ENCODE peak calls at places on chromosomes 2 and 18, in five cellular contexts. F, X, S, E and Q are unnamed samples.

GRCh38 chr2:66985901-66986300 is 411.2 kb upstream of the ETAA1 start:
- DNase-seq in S (no peak), X (no peak), F (no peak), E (no peak), Q (no peak)

GRCh38 chr2:231394201-231395141 is 1.0 kb upstream of the B3GNT7 start:
- DNase-seq in E (peak), S (peak), F (peak), X (peak), Q (peak)

GRCh38 chr2:219612605-219613286 is 14.7 kb upstream of the SLC4A3 start:
- DNase-seq in X (no peak), S (no peak), E (no peak), F (no peak), Q (peak)

GRCh38 chr18:41150316-41150715 is 804.7 kb upstream of the PIK3C3 start:
- DNase-seq in S (no peak), X (no peak), F (no peak), E (no peak), Q (no peak)

GRCh38 chr18:79917351-79918088 is 33.9 kb downstream of the SLC66A2 start:
- DNase-seq in S (no peak), X (no peak), F (no peak), E (no peak), Q (no peak)

GRCh38 chr2:25447018-25447417 is 105.3 kb upstream of the DNMT3A start:
- DNase-seq in S (no peak), F (no peak), X (no peak), E (no peak), Q (no peak)

GRCh38 chr2:29425866-29426265 is 310.7 kb downstream of the CLIP4 start:
- DNase-seq in F (no peak), X (no peak), E (no peak), S (no peak), Q (no peak)

GRCh38 chr2:2799151-2799697 is 468.1 kb upstream of the MYT1L start:
- DNase-seq in F (no peak), S (no peak), E (no peak), X (no peak), Q (no peak)

DNA sequence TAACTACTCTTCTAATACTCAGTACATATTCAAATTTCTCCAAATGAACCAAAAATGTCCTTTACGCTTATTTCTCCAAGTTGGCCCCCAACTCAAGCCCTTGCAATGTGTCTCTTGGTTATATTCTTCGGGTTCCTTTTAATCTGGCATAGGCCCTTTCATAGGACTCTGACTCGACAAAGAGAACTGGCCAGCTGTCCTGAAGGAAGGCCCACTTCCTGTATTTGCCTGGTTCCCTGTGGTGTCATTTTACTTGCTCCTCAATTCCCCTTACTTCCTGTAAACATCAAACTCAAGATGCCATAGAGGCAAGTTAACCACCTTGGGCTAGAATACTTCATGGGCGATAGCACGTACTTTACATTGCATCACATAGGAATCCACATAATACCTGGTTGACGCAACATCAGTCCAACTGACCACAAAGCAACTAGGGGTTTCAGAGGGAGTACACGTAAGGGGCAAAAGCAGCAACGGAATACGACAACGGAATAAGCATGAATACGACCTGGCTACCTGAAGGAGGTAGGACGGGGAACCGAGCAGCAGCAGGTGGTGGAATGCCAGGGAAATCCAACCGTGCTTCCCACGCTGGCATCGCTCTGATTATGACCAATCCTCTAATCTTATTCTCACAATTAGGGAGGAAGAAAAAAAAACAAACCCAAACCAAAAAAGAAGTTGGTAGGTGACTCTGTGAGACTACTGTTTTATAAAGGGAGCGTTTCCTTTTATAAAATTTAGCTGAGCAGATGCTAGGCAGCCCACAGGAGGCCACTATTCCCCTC is 823 bp upstream of the GORASP2 start:
- DNase-seq in X (no peak), S (peak), F (peak), E (no peak), Q (peak)
- TF ChIP-seq REST in X (no peak), S (no peak), F (no peak), E (no peak), Q (no peak)

DNA sequence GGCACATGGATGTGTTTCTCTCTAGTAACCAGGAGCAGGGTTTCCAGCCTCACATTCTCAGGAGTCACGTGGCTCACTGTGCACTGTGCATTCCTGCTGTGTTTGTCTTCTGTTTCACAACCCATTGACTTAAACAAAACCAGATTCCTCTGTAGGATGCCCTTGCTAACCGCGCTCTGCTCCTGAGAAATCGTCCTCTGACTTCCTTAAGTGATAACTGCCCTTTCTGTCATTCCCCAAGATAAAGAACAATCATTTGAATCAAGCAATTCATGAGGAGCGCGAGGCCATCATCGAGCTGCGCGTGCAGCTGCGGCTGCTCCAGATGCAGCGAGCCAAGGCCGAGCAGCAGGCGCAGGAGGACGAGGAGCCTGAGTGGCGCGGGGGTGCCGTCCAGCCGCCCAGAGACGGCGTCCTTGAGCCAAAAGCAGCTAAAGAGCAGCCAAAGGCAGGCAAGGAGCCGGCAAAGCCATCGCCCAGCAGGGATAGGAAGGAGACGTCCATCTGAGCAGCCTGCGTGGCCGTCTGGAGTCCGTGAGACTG is 60.2 kb downstream of the RALBP1 start:
- DNase-seq in E (no peak), S (no peak), F (peak), X (peak), Q (no peak)
- TF ChIP-seq GABPA in E (no peak), S (no peak), F (no peak), X (no peak), Q (no peak)

GRCh38 chr2:218582085-218582484 is 13.4 kb downstream of the CNOT9 start:
- DNase-seq in E (no peak), S (no peak), X (no peak), F (no peak), Q (no peak)

GRCh38 chr2:218583983-218584850 is 15.6 kb downstream of the CNOT9 start:
- DNase-seq in S (no peak), X (no peak), E (no peak), F (no peak), Q (no peak)

GRCh38 chr2:218585541-218585940 is 16.9 kb downstream of the CNOT9 start:
- DNase-seq in E (no peak), F (no peak), X (no peak), S (no peak), Q (no peak)
- TF ChIP-seq REST in E (no peak), F (no peak), X (no peak), S (no peak), Q (no peak)

DNA sequence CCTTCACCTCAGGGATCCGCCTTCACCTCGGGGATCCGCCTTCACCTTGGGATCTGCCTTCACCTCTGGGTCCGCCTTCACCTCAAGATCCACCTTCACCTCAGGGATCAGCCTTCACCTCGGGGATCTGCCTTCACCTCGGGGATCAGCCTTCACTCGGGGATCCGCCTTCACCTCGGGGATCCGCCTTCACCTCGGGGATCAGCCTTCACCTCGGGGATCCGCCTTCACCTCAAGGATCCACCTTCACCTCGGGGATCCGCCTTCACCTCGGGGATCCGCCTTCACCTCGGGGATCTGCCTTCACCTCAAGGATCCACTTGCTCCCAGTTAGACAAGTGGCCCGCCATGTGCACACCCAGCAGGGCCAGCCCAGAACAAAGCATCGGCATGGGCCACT is 7.3 kb downstream of the KIF1A start:
- DNase-seq in E (no peak), X (no peak), S (no peak), F (no peak), Q (no peak)
- TF ChIP-seq GABPA in E (no peak), X (no peak), S (no peak), F (no peak), Q (no peak)

GRCh38 chr2:23711979-23712755 is 214.8 kb downstream of the ATAD2B start:
- DNase-seq in S (no peak), X (no peak), E (no peak), F (no peak), Q (no peak)
- TF ChIP-seq REST in S (no peak), X (no peak), E (no peak), F (no peak), Q (no peak)

GRCh38 chr2:162017233-162017632 is 56.8 kb downstream of the DPP4 start:
- DNase-seq in E (no peak), S (no peak), X (no peak), F (no peak), Q (no peak)

GRCh38 chr2:162021659-162022058 is 52.4 kb downstream of the DPP4 start:
- DNase-seq in E (no peak), F (no peak), S (no peak), X (no peak), Q (no peak)

GRCh38 chr2:162018530-162018929 is 55.5 kb downstream of the DPP4 start:
- DNase-seq in F (no peak), E (no peak), X (no peak), S (no peak), Q (no peak)

GRCh38 chr2:162025121-162025911 is 48.7 kb downstream of the DPP4 start:
- DNase-seq in F (no peak), S (no peak), X (no peak), E (no peak), Q (no peak)

DNA sequence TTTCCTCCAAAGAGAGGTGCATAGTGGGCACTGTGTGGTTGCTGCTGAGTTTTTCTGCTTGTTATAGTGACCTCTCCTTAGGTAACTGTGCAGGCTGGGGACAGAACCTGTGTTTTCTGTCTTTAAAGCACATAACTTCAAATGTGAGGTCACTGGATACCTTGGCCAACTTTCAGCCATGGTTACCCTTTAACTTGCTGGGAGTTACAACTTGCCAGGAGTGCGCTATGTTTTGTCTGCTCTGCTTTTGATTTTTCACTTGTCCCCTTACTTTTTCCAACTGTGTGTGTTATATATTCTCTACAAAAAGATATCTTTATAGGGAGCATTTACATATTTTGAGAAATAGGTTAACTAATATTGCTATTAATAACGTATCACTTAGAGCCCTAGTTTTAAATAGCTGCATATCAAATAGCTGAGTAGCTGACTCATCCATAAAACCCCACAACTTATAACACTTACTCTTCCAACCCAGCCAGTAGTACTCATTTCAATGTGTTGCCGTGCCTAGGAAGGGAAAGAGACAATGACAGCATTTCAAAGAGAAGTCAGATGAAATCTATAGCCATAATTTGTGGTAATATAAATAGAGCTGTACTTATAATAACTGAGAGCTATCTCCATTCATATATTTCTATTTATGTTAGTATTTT is 51.6 kb downstream of the DPP4 start:
- DNase-seq in F (peak), S (no peak), X (no peak), E (no peak), Q (no peak)
- TF ChIP-seq GABPA in F (no peak), S (no peak), X (no peak), E (no peak), Q (no peak)

DNA sequence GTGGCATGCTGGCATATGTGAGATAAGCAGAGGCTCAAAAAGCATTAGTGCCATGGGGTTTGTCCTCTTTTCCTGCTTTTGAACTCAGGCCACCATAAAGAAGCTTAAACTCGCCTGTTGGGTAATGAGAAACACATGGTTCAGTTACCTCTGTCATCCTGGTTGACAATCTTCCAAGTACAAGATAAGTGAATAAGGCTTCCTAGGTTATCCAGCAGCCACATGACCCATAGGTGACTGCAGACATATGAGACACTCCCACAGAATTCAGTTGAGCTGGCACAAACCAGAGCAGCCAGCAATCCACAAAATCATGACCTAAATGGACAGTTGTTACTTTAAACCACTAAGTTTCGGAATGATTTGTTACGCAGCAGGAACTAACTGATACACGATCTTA is 97.3 kb downstream of the TACR1 start:
- DNase-seq in X (no peak), S (no peak), E (no peak), F (no peak), Q (no peak)
- TF ChIP-seq REST in X (no peak), S (no peak), E (no peak), F (no peak), Q (no peak)

GRCh38 chr2:199199797-199200196 is 257.9 kb downstream of the SATB2 start:
- DNase-seq in S (no peak), X (no peak), F (no peak), E (no peak), Q (no peak)
- TF ChIP-seq GABPA in S (no peak), X (no peak), F (no peak), E (no peak), Q (no peak)

GRCh38 chr18:7566244-7566586 is 901 bp upstream of the PTPRM start:
- DNase-seq in S (no peak), X (no peak), F (no peak), E (no peak), Q (no peak)

GRCh38 chr18:7565677-7566076 is 1.4 kb upstream of the PTPRM start:
- DNase-seq in E (no peak), X (no peak), F (no peak), S (no peak), Q (no peak)

GRCh38 chr18:7566587-7567486 is at the start of gene PTPRM:
- DNase-seq in S (peak), X (peak), E (no peak), F (peak), Q (peak)

GRCh38 chr18:7568426-7568825 is 1.3 kb downstream of the PTPRM start:
- DNase-seq in E (no peak), X (peak), S (no peak), F (peak), Q (no peak)

GRCh38 chr18:7567487-7568425 is 640 bp downstream of the PTPRM start:
- DNase-seq in S (no peak), E (no peak), F (no peak), X (peak), Q (peak)
- TF ChIP-seq REST in S (no peak), E (no peak), F (no peak), X (no peak), Q (no peak)